ENCODE peak calls at places on chromosome 11, in seven cellular contexts. M, B, F, V, R, X and S are unnamed samples.

GRCh38 chr11:128694618-128695481 is 978 bp downstream of the FLI1 start:
- DNase-seq in M (no peak), B (no peak), F (no peak), V (no peak), R (peak), X (peak), S (no peak)

GRCh38 chr11:73140213-73141030 is 1.7 kb downstream of the FCHSD2 start:
- DNase-seq in M (no peak), B (no peak), F (no peak), V (no peak), R (no peak), X (peak), S (peak)

GRCh38 chr11:81070948-81071347 is 1630.1 kb upstream of the TENM4 start:
- DNase-seq in M (no peak), B (no peak), F (no peak), V (no peak), R (no peak), X (no peak), S (no peak)

GRCh38 chr11:123033895-123034294 is 28.0 kb downstream of the HSPA8 start:
- DNase-seq in M (no peak), B (no peak), F (no peak), V (no peak), R (no peak), X (no peak), S (no peak)

GRCh38 chr11:104700609-104701008 is 197.7 kb downstream of the CASP12 start:
- DNase-seq in M (no peak), B (no peak), F (no peak), V (no peak), R (no peak), X (no peak), S (no peak)

GRCh38 chr11:93100211-93100610 is 97.6 kb downstream of the SLC36A4 start:
- DNase-seq in M (peak), B (no peak), F (no peak), V (no peak), R (no peak), X (no peak), S (no peak)

GRCh38 chr11:10657308-10658271 is 36.0 kb downstream of the IRAG1 start:
- DNase-seq in M (no peak), B (no peak), F (peak), V (no peak), R (no peak), X (no peak), S (peak)

GRCh38 chr11:130769782-130770565 is 146.3 kb downstream of the SNX19 start:
- DNase-seq in M (no peak), B (no peak), F (no peak), V (no peak), R (no peak), X (no peak), S (no peak)

GRCh38 chr11:60182546-60183330 is at the start of gene MS4A6A:
- DNase-seq in M (no peak), B (no peak), F (no peak), V (no peak), R (no peak), X (no peak), S (no peak)

GRCh38 chr11:1221848-1222311 is 986 bp upstream of the MUC5B start:
- DNase-seq in M (no peak), B (no peak), F (no peak), V (no peak), R (no peak), X (no peak), S (no peak)

GRCh38 chr11:2704896-2705606 is 5.3 kb upstream of the KCNQ1OT1 start:
- DNase-seq in M (no peak), B (no peak), F (no peak), V (no peak), R (no peak), X (peak), S (no peak)

GRCh38 chr11:134224710-134225662 is 515 bp downstream of the VPS26B start:
- DNase-seq in M (no peak), B (peak), F (no peak), V (no peak), R (no peak), X (peak), S (peak)

GRCh38 chr11:46338988-46339666 is 8.1 kb upstream of the DGKZ start:
- DNase-seq in M (no peak), B (peak), F (no peak), V (no peak), R (no peak), X (no peak), S (peak)

GRCh38 chr11:125091247-125091876 is 20.1 kb downstream of the TMEM218 start:
- DNase-seq in M (peak), B (peak), F (no peak), V (peak), R (no peak), X (no peak), S (peak)

GRCh38 chr11:65854871-65855837 is 2.8 kb downstream of the CFL1 start:
- DNase-seq in M (no peak), B (no peak), F (no peak), V (no peak), R (no peak), X (peak), S (no peak)

GRCh38 chr11:25247336-25247735 is 750.5 kb downstream of the LUZP2 start:
- DNase-seq in M (no peak), B (no peak), F (no peak), V (no peak), R (no peak), X (no peak), S (peak)

GRCh38 chr11:45145421-45146071 is 893 bp upstream of the PRDM11 start:
- DNase-seq in M (no peak), B (no peak), F (no peak), V (no peak), R (no peak), X (no peak), S (no peak)

GRCh38 chr11:72088076-72088806 is 7.6 kb downstream of the LRRC51 start:
- DNase-seq in M (no peak), B (no peak), F (no peak), V (no peak), R (no peak), X (no peak), S (no peak)

GRCh38 chr11:119134389-119134978 is 13.1 kb downstream of the HINFP start:
- DNase-seq in M (no peak), B (no peak), F (no peak), V (no peak), R (no peak), X (no peak), S (peak)

GRCh38 chr11:67666676-67667489 is 7.5 kb downstream of the ALDH3B2 start:
- DNase-seq in M (no peak), B (no peak), F (no peak), V (no peak), R (no peak), X (no peak), S (no peak)